ENCODE peak calls at places on chromosomes 11 and 22, in seven cellular contexts. N, E, Q, W, L, U and J are unnamed samples.

GRCh38 chr22:27982106-27982505 is 63.0 kb upstream of the PITPNB start:
- DNase-seq in N (no peak), L (no peak), Q (no peak), E (no peak), W (no peak), U (no peak), J (no peak)

GRCh38 chr11:43925063-43925931 is 17.1 kb upstream of the C11orf96 start:
- DNase-seq in Q (no peak), L (no peak), N (no peak), W (no peak), U (no peak), E (no peak), J (no peak)

GRCh38 chr22:46079861-46080821 is 70.2 kb upstream of the PPARA start:
- DNase-seq in Q (peak; percentile 80), N (peak; percentile 89), E (no peak), W (no peak), U (no peak), L (peak; percentile 88), J (no peak)

GRCh38 chr11:27497284-27497866 is 9.2 kb downstream of the LIN7C start:
- DNase-seq in W (peak; percentile 50), Q (no peak), N (no peak), L (no peak), U (no peak), E (no peak), J (no peak)

GRCh38 chr22:50136431-50137047 is 34.0 kb upstream of the PANX2 start:
- DNase-seq in U (no peak), E (no peak), W (peak; percentile 63), Q (no peak), L (no peak), N (no peak), J (no peak)

GRCh38 chr11:93846411-93846810 is 4.0 kb downstream of the VSTM5 start:
- DNase-seq in Q (no peak), U (peak; percentile 8), E (no peak), W (peak; percentile 21), L (no peak), N (no peak), J (no peak)

GRCh38 chr11:130322126-130322525 is 7.4 kb upstream of the ZBTB44 start:
- DNase-seq in W (no peak), U (no peak), N (no peak), L (no peak), E (no peak), Q (no peak), J (no peak)

GRCh38 chr11:33900159-33900855 is 8.4 kb upstream of the LMO2 start:
- DNase-seq in Q (no peak), W (no peak), U (no peak), N (no peak), L (no peak), E (no peak), J (no peak)

GRCh38 chr11:123560001-123560400 is 94.4 kb downstream of the SCN3B start:
- DNase-seq in W (peak; percentile 79), E (peak; percentile 75), U (peak; percentile 41), Q (no peak), N (peak; percentile 68), L (peak; percentile 67), J (no peak)

GRCh38 chr11:2838091-2838490 is 47.5 kb downstream of the CDKN1C start:
- DNase-seq in N (no peak), E (no peak), W (no peak), U (no peak), Q (peak; percentile 52), L (no peak), J (no peak)

GRCh38 chr11:3849297-3849874 is 6.1 kb upstream of the STIM1 start:
- DNase-seq in Q (no peak), L (no peak), U (no peak), N (no peak), W (peak; percentile 63), E (peak; percentile 40), J (peak; percentile 44)

GRCh38 chr22:27416553-27417427 is 384.8 kb downstream of the MN1 start:
- DNase-seq in N (no peak), U (peak; percentile 68), Q (no peak), L (no peak), W (peak; percentile 93), E (peak; percentile 69), J (no peak)

GRCh38 chr22:38314992-38315800 is 2.0 kb downstream of the CSNK1E start:
- DNase-seq in U (no peak), Q (no peak), N (no peak), E (no peak), W (peak; percentile 34), L (no peak), J (no peak)

GRCh38 chr11:16110862-16111261 is 245.5 kb downstream of the SOX6 start:
- DNase-seq in N (no peak), E (no peak), W (no peak), L (no peak), Q (no peak), U (no peak), J (no peak)

GRCh38 chr11:126833020-126833419 is 167.6 kb downstream of the KIRREL3 start:
- DNase-seq in Q (no peak), U (no peak), W (no peak), L (no peak), N (peak; percentile 4), E (no peak), J (no peak)

GRCh38 chr11:116984589-116984988 is 113.6 kb downstream of the SIK3 start:
- DNase-seq in E (peak; percentile 91), U (peak; percentile 89), N (no peak), L (no peak), W (peak; percentile 92), Q (no peak), J (no peak)

DNA sequence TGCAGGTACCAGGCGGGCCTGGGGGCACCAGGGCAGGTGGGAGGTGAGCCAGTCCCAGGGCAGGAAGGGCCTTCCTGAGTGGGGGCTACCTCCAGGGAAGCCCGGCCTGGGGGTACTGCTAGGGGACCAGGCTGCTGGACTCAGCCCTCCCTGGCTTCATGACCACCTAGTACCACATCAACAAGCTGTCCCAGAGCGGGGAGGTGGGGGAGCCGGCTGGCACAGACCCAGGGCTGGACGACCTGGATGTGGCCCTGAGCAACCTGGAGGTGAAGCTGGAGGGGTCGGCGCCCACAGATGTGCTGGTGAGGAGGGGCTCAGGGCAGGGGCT is 6.7 kb downstream of the TRPT1 start:
- DNase-seq in N (no peak), E (no peak), U (no peak), Q (no peak), W (no peak), L (no peak), J (no peak)
- H3K27ac ChIP-seq in N (no peak overlapping the region), E (no peak overlapping the region), U (no peak overlapping the region), Q (no peak overlapping the region), W (no peak overlapping the region), L (no peak overlapping the region), J (no peak overlapping the region)

GRCh38 chr11:82229346-82229745 is 504.3 kb downstream of the FAM181B start:
- DNase-seq in Q (no peak), W (peak; percentile 15), L (no peak), U (no peak), E (peak; percentile 18), N (no peak), J (no peak)
- TF ChIP-seq CTCF in Q (no peak), W (peak; percentile 14), L (no peak), U (peak; percentile 36), E (peak; percentile 32), N (no peak), J (no peak)

DNA sequence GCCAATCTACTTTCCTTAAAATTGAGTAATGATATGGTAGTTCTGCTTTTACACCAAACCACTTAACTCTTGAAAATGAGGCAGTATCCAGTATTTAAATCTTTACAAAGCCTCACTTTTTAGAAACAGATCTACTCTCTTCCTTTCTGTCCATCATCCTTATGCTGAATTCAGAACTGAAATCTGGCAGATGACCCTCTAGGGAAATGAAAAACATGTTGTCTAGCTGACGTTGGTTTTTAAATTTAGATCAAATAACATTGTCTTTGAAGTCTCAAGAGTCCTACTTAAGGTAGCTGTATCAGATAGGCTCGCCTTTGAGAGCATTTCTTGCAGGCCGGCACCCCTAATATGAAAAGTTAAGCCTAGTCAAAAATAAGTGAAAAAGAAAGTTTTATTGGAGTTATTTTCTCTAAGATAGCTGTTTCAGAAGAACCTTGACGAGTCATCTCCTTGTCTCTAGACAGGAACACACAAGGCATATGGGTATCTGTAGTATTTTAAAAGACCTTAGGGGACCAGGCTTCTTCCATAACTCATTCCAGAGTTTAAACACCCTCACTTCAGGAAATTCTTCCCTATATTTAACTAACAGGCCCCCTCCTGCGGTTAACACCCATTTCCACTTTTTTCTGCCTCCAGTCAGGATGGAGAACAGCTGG is 81.3 kb downstream of the WNT11 start:
- DNase-seq in W (no peak), L (no peak), Q (no peak), N (no peak), E (no peak), U (no peak), J (no peak)
- H3K27ac ChIP-seq in W (peak overlapping the region; percentile 76), L (no peak overlapping the region), Q (no peak overlapping the region), N (no peak overlapping the region), E (no peak overlapping the region), U (no peak overlapping the region), J (no peak overlapping the region)

GRCh38 chr11:78802058-78802633 is 227.5 kb upstream of the NARS2 start:
- DNase-seq in L (no peak), W (peak; percentile 41), Q (no peak), U (no peak), N (no peak), E (no peak), J (no peak)

GRCh38 chr11:78800089-78800690 is 225.5 kb upstream of the NARS2 start:
- DNase-seq in N (no peak), Q (no peak), E (no peak), W (no peak), U (no peak), L (no peak), J (no peak)

GRCh38 chr11:78800756-78801155 is 226.1 kb upstream of the NARS2 start:
- DNase-seq in N (no peak), E (no peak), W (peak; percentile 32), L (no peak), Q (no peak), U (no peak), J (no peak)

GRCh38 chr11:78798567-78799170 is 224.0 kb upstream of the NARS2 start:
- DNase-seq in E (peak; percentile 54), Q (peak; percentile 79), U (no peak), W (peak; percentile 83), L (peak; percentile 74), N (peak; percentile 83), J (no peak)

GRCh38 chr11:78801161-78801884 is 226.7 kb upstream of the NARS2 start:
- DNase-seq in L (peak; percentile 43), Q (no peak), E (peak; percentile 92), U (peak; percentile 86), W (peak; percentile 91), N (peak; percentile 82), J (no peak)
- TF ChIP-seq CTCF in L (no peak), Q (no peak), E (no peak), U (no peak), W (no peak), N (no peak), J (no peak)

GRCh38 chr22:20428496-20429253 is 8.9 kb downstream of the SCARF2 start:
- DNase-seq in Q (peak; percentile 20), E (no peak), W (no peak), L (no peak), U (no peak), N (no peak), J (no peak)
- H3K27ac ChIP-seq in Q (no peak overlapping the region), E (no peak overlapping the region), W (no peak overlapping the region), L (no peak overlapping the region), U (no peak overlapping the region), N (no peak overlapping the region), J (no peak overlapping the region)